ENCODE peak calls at places on chromosomes 7 and 10, in eight cellular contexts. I, M, K, F, L, Q, O and H are unnamed samples.

GRCh38 chr7:82443044-82443800 is at the start of gene CACNA2D1:
- DNase-seq in I (no peak), M (no peak), K (peak; percentile 22), F (peak; percentile 41), L (peak; percentile 43), Q (no peak), O (peak; percentile 70), H (no peak)

GRCh38 chr7:80335473-80336232 is 176.2 kb downstream of the GNAT3 start:
- DNase-seq in I (no peak), M (no peak), K (no peak), F (no peak), L (no peak), Q (no peak), O (no peak), H (no peak)

GRCh38 chr10:5194431-5194830 is 2.2 kb upstream of the AKR1C4 start:
- DNase-seq in I (no peak), M (no peak), K (no peak), F (no peak), L (no peak), Q (no peak), O (no peak), H (no peak)

GRCh38 chr7:20964214-20964613 is 177.5 kb upstream of the SP8 start:
- DNase-seq in I (no peak), M (no peak), K (no peak), F (no peak), L (no peak), Q (no peak), O (no peak), H (no peak)

GRCh38 chr7:23105086-23105643 is 420 bp upstream of the KLHL7 start:
- DNase-seq in I (no peak), M (no peak), K (no peak), F (no peak), L (no peak), Q (no peak), O (no peak), H (no peak)

GRCh38 chr10:71266918-71267442 is 52.1 kb upstream of the SLC29A3 start:
- DNase-seq in I (no peak), M (no peak), K (no peak), F (no peak), L (no peak), Q (no peak), O (no peak), H (no peak)

GRCh38 chr10:3222068-3222467 is 49.5 kb upstream of the PITRM1 start:
- DNase-seq in I (no peak), M (no peak), K (no peak), F (no peak), L (no peak), Q (no peak), O (no peak), H (no peak)

GRCh38 chr7:149721084-149721601 is 52.2 kb downstream of the ZNF467 start:
- DNase-seq in I (no peak), M (no peak), K (no peak), F (no peak), L (no peak), Q (no peak), O (no peak), H (no peak)

GRCh38 chr10:77513783-77514331 is 123.8 kb downstream of the KCNMA1 start:
- DNase-seq in I (no peak), M (no peak), K (peak; percentile 85), F (no peak), L (peak; percentile 55), Q (peak; percentile 69), O (peak; percentile 93), H (no peak)

GRCh38 chr10:70122742-70123141 is 9.9 kb downstream of the AIFM2 start:
- DNase-seq in I (no peak), M (no peak), K (no peak), F (no peak), L (no peak), Q (no peak), O (no peak), H (peak; percentile 63)

GRCh38 chr10:110033724-110034235 is 26.0 kb downstream of the ADD3 start:
- DNase-seq in I (no peak), M (no peak), K (no peak), F (no peak), L (no peak), Q (no peak), O (no peak), H (no peak)

GRCh38 chr7:69994907-69995542 is 396.8 kb downstream of the AUTS2 start:
- DNase-seq in I (no peak), M (no peak), K (no peak), F (no peak), L (no peak), Q (no peak), O (no peak), H (no peak)

GRCh38 chr7:106704000-106704840 is 43.3 kb upstream of the CCDC71L start:
- DNase-seq in I (no peak), M (no peak), K (no peak), F (no peak), L (no peak), Q (no peak), O (no peak), H (no peak)

GRCh38 chr10:37774351-37774750 is 83.1 kb downstream of the ZNF248 start:
- DNase-seq in I (no peak), M (no peak), K (no peak), F (no peak), L (no peak), Q (no peak), O (no peak), H (no peak)

GRCh38 chr7:132485136-132485535 is 91.1 kb downstream of the PLXNA4 start:
- DNase-seq in I (no peak), M (no peak), K (no peak), F (no peak), L (no peak), Q (no peak), O (no peak), H (no peak)

GRCh38 chr7:100677308-100678095 is 4.0 kb downstream of the GNB2 start:
- DNase-seq in I (no peak), M (no peak), K (peak; percentile 46), F (peak; percentile 27), L (no peak), Q (no peak), O (no peak), H (no peak)

GRCh38 chr10:132700168-132701098 is 85.5 kb downstream of the NKX6-2 start:
- DNase-seq in I (peak; percentile 7), M (no peak), K (no peak), F (peak; percentile 44), L (no peak), Q (no peak), O (peak; percentile 72), H (no peak)

GRCh38 chr7:28020302-28020940 is 160.2 kb downstream of the JAZF1 start:
- DNase-seq in I (no peak), M (peak; percentile 40), K (peak; percentile 50), F (peak; percentile 36), L (peak; percentile 86), Q (no peak), O (peak; percentile 74), H (peak; percentile 73)

DNA sequence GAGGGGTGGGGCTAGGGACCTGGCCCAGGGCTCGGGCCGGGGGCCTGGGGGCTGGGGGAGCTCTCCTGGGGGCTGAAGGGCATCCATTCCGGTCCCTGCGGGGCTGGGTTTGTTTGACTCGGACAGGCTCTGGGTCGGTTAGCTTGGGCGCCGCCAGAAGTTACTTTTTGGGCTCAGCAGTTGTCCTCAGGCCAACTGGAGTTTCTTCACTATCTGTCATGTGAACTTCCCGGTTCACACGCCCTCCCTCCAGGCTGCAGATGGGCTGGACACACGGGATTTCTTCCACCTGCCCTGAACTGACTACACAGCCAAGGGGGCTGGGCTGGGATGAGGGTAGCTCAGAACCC is 3.8 kb downstream of the SLC4A2 start:
- DNase-seq in I (no peak), M (no peak), K (no peak), F (peak; percentile 73), L (no peak), Q (no peak), O (peak; percentile 81), H (no peak)
- H3K27ac ChIP-seq in I (no peak overlapping the region), M (peak overlapping the region; percentile 41), K (peak overlapping the region; percentile 98), F (no peak overlapping the region), L (peak overlapping the region; percentile 99), Q (peak overlapping the region; percentile 53), O (peak overlapping the region; percentile 91), H (no peak overlapping the region)

DNA sequence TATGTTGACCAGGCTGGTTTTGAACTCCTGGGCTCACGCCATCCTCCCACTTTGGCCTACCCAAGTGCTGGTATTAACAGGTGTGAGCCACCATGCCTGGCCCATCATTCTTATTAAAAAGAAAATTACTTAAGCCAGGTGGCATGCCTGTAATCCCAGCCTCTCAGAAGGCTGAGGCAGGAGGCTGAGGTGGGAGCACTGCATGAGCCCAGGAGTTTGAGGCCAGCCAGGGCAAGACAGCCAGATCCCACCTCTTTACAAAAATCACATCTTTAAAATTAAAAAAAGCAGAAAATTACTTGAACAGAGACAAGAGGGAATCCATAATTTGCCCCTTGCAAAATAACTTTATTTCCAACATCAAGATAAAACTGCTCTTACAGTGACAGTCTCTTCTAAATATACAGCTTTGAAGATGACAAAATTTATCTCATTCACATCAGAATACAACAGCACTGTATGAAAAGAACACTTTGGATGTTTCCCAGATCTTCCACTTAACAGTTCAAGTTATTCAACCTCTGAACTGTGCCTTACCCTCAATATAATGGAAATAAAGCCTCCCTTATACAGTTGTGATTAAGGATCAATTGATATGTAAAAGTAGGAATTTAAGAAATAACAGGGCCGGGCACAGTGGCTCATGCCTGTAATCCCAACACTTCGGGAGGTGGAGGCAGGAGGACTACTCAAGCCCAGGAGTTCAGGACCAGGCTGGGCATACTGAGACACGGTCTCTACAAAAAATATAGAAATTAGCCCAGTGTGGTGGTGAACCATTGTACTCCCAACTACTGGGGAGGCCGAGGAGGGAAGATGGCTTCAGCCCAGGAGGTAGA is 10.3 kb downstream of the WAPL start:
- DNase-seq in I (no peak), M (no peak), K (no peak), F (no peak), L (no peak), Q (no peak), O (no peak), H (no peak)
- H3K27ac ChIP-seq in I (no peak overlapping the region), M (no peak overlapping the region), K (no peak overlapping the region), F (no peak overlapping the region), L (no peak overlapping the region), Q (no peak overlapping the region), O (no peak overlapping the region), H (no peak overlapping the region)

DNA sequence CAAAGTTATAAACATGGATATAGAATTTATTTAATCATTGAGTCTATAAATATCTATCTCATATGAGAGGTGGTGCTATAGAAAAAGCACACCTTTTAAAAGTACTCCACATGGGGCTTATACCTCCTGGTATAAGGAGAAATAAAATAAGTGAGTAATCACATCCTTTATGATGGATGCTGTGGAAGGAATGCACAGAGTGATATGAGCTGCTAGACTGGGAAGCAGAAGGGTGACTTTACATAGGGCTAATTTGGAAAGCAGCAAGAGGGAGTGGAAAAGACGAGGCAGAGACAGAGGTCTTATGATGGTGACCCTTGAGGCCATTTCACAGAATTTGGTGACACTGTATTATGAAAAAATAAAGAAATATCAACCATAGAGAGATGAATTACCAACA is 59.4 kb upstream of the AHR start:
- DNase-seq in I (no peak), M (no peak), K (no peak), F (no peak), L (no peak), Q (no peak), O (no peak), H (no peak)
- H3K27ac ChIP-seq in I (no peak overlapping the region), M (no peak overlapping the region), K (no peak overlapping the region), F (no peak overlapping the region), L (peak overlapping the region; percentile 50), Q (no peak overlapping the region), O (no peak overlapping the region), H (no peak overlapping the region)

DNA sequence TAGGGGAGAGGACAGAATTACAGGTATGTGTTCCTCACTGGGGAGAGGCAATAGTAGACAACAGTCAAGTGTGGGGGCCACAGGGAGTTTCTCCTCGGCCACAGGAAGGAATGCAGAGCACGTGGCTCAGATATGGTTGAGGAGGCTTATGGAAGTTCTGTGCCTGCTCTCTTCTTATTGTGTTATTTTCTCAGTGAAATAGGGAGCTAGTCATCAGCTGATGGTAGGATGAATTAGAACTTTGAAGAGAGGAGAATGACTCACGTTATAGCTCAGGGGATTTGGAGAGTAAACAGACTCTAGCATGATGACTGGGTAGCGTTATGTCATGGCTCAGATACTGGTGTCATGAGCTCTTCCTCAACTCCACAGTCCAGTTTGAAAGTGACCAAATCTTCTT is 308.3 kb upstream of the IGFBP3 start:
- DNase-seq in I (no peak), M (peak; percentile 84), K (no peak), F (no peak), L (peak; percentile 33), Q (no peak), O (no peak), H (no peak)
- H3K27ac ChIP-seq in I (no peak overlapping the region), M (peak overlapping the region; percentile 14), K (no peak overlapping the region), F (no peak overlapping the region), L (peak overlapping the region; percentile 67), Q (no peak overlapping the region), O (no peak overlapping the region), H (no peak overlapping the region)